ENCODE peak calls at places on chromosomes 5 and 9, in five cellular contexts. S is fibroblast of mammary gland, T is ovary, M is fibroblast of lung, P is psoas muscle. C is an unnamed sample.

GRCh38 chr9:138043411-138044345 is 166.1 kb downstream of the CACNA1B start:
- DNase-seq in P (peak; percentile 33), S (no peak), T (peak; percentile 6), M (no peak), C (no peak)

GRCh38 chr9:134593756-134594375 is 47.7 kb upstream of the COL5A1 start:
- DNase-seq in P (no peak), T (no peak), M (no peak), S (no peak), C (no peak)

GRCh38 chr5:43309122-43309521 is 4.1 kb downstream of the HMGCS1 start:
- DNase-seq in M (no peak), S (no peak), P (no peak), T (no peak), C (no peak)

GRCh38 chr9:80285325-80285724 is 713.6 kb downstream of the TLE4 start:
- DNase-seq in S (peak; percentile 2), T (no peak), M (peak; percentile 21), P (no peak), C (peak; percentile 4)

GRCh38 chr9:93824386-93825294 is 130.5 kb downstream of the BARX1 start:
- DNase-seq in S (no peak), M (no peak), P (no peak), T (no peak), C (no peak)

GRCh38 chr9:22645893-22646292 is 199.3 kb downstream of the DMRTA1 start:
- DNase-seq in M (peak; percentile 50), S (peak; percentile 87), T (no peak), P (no peak), C (peak; percentile 53)

GRCh38 chr9:93129286-93129685 is 4.8 kb downstream of the NINJ1 start:
- DNase-seq in S (no peak), T (no peak), M (no peak), P (no peak), C (no peak)

GRCh38 chr5:176862330-176862995 is 36.7 kb downstream of the HK3 start:
- DNase-seq in T (no peak), P (no peak), S (no peak), M (no peak), C (no peak)

GRCh38 chr5:141848771-141849370 is 29.3 kb downstream of the PCDH1 start:
- DNase-seq in T (no peak), P (no peak), S (peak; percentile 28), M (peak; percentile 76), C (no peak)

GRCh38 chr9:121736964-121737462 is 85.6 kb downstream of the DAB2IP start:
- DNase-seq in P (no peak), M (no peak), S (no peak), T (no peak), C (no peak)

GRCh38 chr9:69817202-69817601 is 3.4 kb upstream of the CFAP95 start:
- DNase-seq in M (no peak), T (no peak), P (no peak), S (no peak), C (no peak)

GRCh38 chr9:97847474-97848236 is 5.4 kb upstream of the FOXE1 start:
- DNase-seq in T (no peak), S (no peak), M (no peak), P (no peak), C (no peak)

GRCh38 chr9:130794923-130795495 is 40.0 kb upstream of the ABL1 start:
- DNase-seq in P (no peak), T (no peak), M (no peak), S (peak; percentile 74), C (no peak)

GRCh38 chr9:121895836-121896544 is 197.1 kb downstream of the TTLL11 start:
- DNase-seq in T (peak; percentile 76), M (peak; percentile 85), S (peak; percentile 73), P (no peak), C (no peak)

GRCh38 chr9:133143639-133144141 is 20.0 kb downstream of the GBGT1 start:
- DNase-seq in S (no peak), M (no peak), P (no peak), T (no peak), C (no peak)

GRCh38 chr9:133141833-133142594 is 21.0 kb upstream of the RALGDS start:
- DNase-seq in T (no peak), S (no peak), M (no peak), P (peak; percentile 73), C (no peak)

GRCh38 chr9:133144887-133145466 is 18.7 kb downstream of the GBGT1 start:
- DNase-seq in P (no peak), S (no peak), T (no peak), M (no peak), C (no peak)

GRCh38 chr9:133142657-133143592 is 20.8 kb downstream of the GBGT1 start:
- DNase-seq in M (no peak), S (no peak), T (no peak), P (no peak), C (no peak)

DNA sequence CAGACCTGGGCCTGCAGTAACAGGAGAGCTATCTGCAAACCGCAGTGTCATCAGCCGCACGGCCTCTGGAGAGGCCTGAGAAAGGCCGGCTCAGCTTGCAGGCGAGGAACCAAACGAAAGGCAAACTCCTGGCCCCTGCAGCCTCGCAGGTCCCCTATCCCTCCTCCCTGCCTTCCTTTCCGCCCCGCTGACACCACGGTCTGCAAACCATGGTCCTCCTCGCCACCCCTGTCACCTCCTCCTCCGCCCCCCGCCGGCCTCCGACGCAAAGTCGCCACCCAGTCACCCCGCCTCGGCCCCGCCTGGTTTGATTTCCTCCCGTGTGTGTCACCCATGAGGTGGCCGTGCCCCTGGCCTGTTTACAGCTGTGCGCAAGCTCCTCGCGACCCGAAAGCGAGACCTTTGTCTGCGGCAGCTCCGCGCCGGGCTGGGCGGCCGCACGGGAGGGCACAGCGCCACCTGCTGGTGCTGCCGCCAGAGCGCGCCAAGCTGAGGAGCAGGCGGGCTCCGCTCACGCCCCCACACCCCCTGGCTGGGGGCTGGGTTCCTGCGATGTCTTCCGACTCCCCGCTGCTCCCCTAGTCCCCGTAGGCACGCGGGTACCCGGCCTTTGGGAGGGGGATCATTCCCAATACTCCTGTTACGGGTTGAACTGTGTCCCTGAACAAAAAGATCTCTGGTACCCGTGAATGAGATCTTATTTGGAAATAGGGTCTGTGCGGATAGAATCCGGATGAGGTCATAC is 19.4 kb downstream of the GBGT1 start:
- DNase-seq in T (no peak), S (peak; percentile 30), P (peak; percentile 92), M (peak; percentile 32), C (no peak)
- H3K4me3 ChIP-seq in T (peak overlapping the region; percentile 38), S (peak overlapping the region; percentile 34), P (peak overlapping the region; percentile 57), M (peak overlapping the region; percentile 34), C (peak overlapping the region; percentile 34)

DNA sequence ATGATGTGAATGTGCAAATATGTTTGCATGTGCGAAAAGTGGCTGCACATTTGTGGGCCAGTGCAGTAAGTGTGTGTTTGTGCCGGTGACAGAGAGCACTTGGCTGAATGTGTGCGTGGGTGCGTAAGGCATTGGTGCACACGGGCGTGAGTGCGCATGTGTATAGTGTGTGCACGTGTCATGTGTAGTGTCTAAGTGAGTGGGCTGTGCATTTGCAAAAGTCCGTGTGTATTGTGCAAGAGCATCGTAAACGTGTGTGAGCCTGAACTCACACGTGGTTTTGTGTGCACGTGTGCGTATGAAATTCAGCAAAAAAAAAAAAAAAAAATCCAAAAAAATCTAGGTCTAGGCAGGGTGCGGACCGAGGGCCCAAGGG is 6.5 kb upstream of the EBF1 start:
- DNase-seq in T (no peak), P (no peak), S (peak; percentile 59), M (no peak), C (no peak)
- H3K4me3 ChIP-seq in T (peak overlapping the region; percentile 28), P (peak overlapping the region; percentile 47), S (peak overlapping the region; percentile 40), M (no peak overlapping the region), C (peak overlapping the region; percentile 36)

GRCh38 chr5:179620703-179621350 is 2.6 kb downstream of the HNRNPH1 start:
- DNase-seq in P (no peak), S (no peak), M (peak; percentile 57), T (no peak), C (no peak)

GRCh38 chr5:179619776-179620175 is 3.7 kb downstream of the HNRNPH1 start:
- DNase-seq in T (no peak), M (no peak), S (no peak), P (no peak), C (no peak)

GRCh38 chr5:179618923-179619554 is 4.4 kb downstream of the HNRNPH1 start:
- DNase-seq in T (no peak), M (no peak), S (no peak), P (no peak), C (no peak)

GRCh38 chr5:179621551-179621971 is 1.9 kb downstream of the HNRNPH1 start:
- DNase-seq in S (no peak), M (no peak), P (no peak), T (no peak), C (no peak)

GRCh38 chr5:179620293-179620692 is 3.2 kb downstream of the HNRNPH1 start:
- DNase-seq in T (no peak), P (no peak), S (no peak), M (no peak), C (no peak)
- H3K4me3 ChIP-seq in T (peak overlapping the region; percentile 1), P (peak overlapping the region; percentile 79), S (peak overlapping the region; percentile 65), M (peak overlapping the region; percentile 75), C (peak overlapping the region; percentile 96)

DNA sequence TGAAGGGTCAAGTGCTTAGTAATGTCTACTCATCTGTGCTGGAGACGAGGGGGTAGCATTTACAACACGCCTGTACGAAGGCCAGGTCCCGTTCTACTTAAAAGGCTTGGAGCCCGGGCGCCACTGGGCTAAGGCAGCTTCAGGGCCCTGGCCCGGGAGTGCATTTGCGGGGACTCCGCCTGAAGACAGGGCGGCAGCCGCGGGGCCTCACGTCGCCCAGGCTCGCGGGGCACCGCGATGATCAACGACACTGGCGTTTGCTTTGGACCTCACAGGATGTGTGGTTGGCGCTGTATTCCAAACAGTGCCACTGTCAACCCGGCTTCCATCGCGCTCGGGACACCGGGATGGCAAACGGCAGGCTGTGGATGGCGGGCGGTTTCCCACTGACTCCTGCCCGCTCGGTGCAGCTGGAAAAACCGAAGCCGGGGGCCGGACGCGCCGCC is 1.1 kb upstream of the TENT4A start:
- DNase-seq in S (peak; percentile 75), M (peak; percentile 87), T (peak; percentile 29), P (peak; percentile 75), C (no peak)
- H3K4me3 ChIP-seq in S (peak overlapping the region; percentile 63), M (peak overlapping the region; percentile 91), T (peak overlapping the region; percentile 72), P (peak overlapping the region; percentile 91), C (peak overlapping the region; percentile 79)

DNA sequence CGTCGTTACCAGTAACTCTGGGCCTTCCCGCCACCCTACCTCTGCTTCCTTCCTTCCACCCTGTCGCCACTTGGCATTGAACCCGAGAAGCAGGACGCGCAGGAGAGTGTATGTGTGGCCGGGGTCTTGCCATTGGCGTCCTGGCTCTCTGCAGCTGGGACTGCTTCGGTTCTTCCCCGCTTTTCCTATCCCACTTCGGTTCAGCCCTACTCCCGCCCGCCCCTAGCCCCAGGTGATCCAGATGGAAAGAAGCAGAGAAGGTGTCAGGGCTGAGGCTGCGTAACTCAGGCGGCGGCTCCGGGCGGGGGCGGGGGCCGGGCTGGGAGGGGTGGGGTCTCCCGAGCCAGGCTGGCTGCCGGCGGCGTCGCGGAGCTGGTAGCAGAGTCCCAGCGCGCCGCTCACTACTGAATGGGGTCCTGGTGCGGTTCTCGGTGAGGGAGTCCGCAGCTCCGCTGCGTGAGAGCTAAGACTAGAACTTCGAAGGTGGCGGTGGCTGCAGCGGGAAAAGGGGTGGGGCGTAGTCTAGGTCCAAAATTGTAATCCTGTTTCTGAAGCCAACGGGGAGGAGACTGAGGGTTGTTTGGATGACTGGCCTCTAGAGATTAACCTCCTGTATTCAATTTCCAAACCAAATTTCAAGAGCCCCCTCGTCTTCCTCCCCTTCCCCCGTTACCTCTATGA is 1.3 kb downstream of the PRR16 start:
- DNase-seq in P (peak; percentile 65), T (no peak), S (peak; percentile 74), M (peak; percentile 64), C (no peak)
- H3K4me3 ChIP-seq in P (peak overlapping the region; percentile 76), T (peak overlapping the region; percentile 68), S (peak overlapping the region; percentile 89), M (peak overlapping the region; percentile 74), C (peak overlapping the region; percentile 91)

C was measured in skeletal muscle cell.